ENCODE peak calls at places on chromosomes 11 and 22, in nine cellular contexts. Q is fibroblast of pulmonary artery, M is cardiac muscle cell, X is breast epithelium, W is fibroblast of lung, L is coronary artery, N is bronchial epithelial cell, R is BE2C, G is GM12878. Z is an unnamed sample.
A peak's percentile ranks its signal among the peaks of the same experiment; 100 is the strongest.

GRCh38 chr11:102486584-102486983 is 34.0 kb upstream of the TMEM123 start:
- DNase-seq in Q (no peak), M (no peak), X (no peak), W (no peak), L (no peak), N (no peak), R (no peak), G (no peak), Z (no peak)

GRCh38 chr11:61695917-61696316 is 15.7 kb downstream of the DAGLA start:
- DNase-seq in Q (peak; percentile 61), M (no peak), X (peak; percentile 87), W (peak; percentile 78), L (peak; percentile 84), N (peak; percentile 88), R (peak; percentile 25), G (peak; percentile 27), Z (peak; percentile 14)

GRCh38 chr11:14179126-14179820 is 179.7 kb downstream of the RRAS2 start:
- DNase-seq in Q (peak; percentile 11), M (no peak), X (no peak), W (peak; percentile 8), L (no peak), N (no peak), R (no peak), G (no peak), Z (peak; percentile 1)

GRCh38 chr11:8794126-8794525 is 111.5 kb downstream of the RPL27A start:
- DNase-seq in Q (no peak), M (no peak), X (no peak), W (no peak), L (no peak), N (no peak), R (no peak), G (no peak), Z (no peak)

GRCh38 chr22:50268655-50269113 is 1.5 kb downstream of the MAPK11 start:
- DNase-seq in Q (peak; percentile 24), M (no peak), X (no peak), W (no peak), L (no peak), N (no peak), R (no peak), G (no peak), Z (no peak)

GRCh38 chr11:86983071-86983488 is 27.9 kb upstream of the FZD4 start:
- DNase-seq in Q (peak; percentile 15), M (no peak), X (no peak), W (no peak), L (no peak), N (peak; percentile 83), R (no peak), G (no peak), Z (no peak)

GRCh38 chr11:117232911-117233409 is 489 bp downstream of the RNF214 start:
- DNase-seq in Q (no peak), M (peak; percentile 38), X (no peak), W (no peak), L (peak; percentile 79), N (no peak), R (peak; percentile 31), G (no peak), Z (no peak)

GRCh38 chr22:41625577-41625976 is 4.5 kb downstream of the XRCC6 start:
- DNase-seq in Q (no peak), M (no peak), X (no peak), W (no peak), L (no peak), N (no peak), R (no peak), G (no peak), Z (no peak)

GRCh38 chr11:73478737-73479347 is 102.6 kb downstream of the RELT start:
- DNase-seq in Q (peak; percentile 47), M (peak; percentile 38), X (no peak), W (peak; percentile 26), L (no peak), N (peak; percentile 60), R (peak; percentile 34), G (no peak), Z (no peak)

GRCh38 chr11:37657645-37658044 is 1059.6 kb upstream of the RAG2 start:
- DNase-seq in Q (peak; percentile 77), M (no peak), X (no peak), W (peak; percentile 47), L (no peak), N (peak; percentile 49), R (no peak), G (no peak), Z (no peak)
- TF ChIP-seq CTCF in Q (peak; percentile 78), M (peak; percentile 42), X (peak; percentile 23), W (no peak), L (no peak), N (peak; percentile 42), R (peak; percentile 43), G (no peak), Z (peak; percentile 13)

GRCh38 chr11:83293436-83293732 is 7.2 kb upstream of the CCDC90B start:
- DNase-seq in Q (no peak), M (no peak), X (no peak), W (no peak), L (no peak), N (no peak), R (no peak), G (no peak), Z (no peak)
- H3K4me3 ChIP-seq in Q (no peak overlapping the region), M (no peak overlapping the region), X (no peak overlapping the region), W (no peak overlapping the region), L (no peak overlapping the region), N (no peak overlapping the region), R (no peak overlapping the region), G (no peak overlapping the region), Z (no peak overlapping the region)

DNA sequence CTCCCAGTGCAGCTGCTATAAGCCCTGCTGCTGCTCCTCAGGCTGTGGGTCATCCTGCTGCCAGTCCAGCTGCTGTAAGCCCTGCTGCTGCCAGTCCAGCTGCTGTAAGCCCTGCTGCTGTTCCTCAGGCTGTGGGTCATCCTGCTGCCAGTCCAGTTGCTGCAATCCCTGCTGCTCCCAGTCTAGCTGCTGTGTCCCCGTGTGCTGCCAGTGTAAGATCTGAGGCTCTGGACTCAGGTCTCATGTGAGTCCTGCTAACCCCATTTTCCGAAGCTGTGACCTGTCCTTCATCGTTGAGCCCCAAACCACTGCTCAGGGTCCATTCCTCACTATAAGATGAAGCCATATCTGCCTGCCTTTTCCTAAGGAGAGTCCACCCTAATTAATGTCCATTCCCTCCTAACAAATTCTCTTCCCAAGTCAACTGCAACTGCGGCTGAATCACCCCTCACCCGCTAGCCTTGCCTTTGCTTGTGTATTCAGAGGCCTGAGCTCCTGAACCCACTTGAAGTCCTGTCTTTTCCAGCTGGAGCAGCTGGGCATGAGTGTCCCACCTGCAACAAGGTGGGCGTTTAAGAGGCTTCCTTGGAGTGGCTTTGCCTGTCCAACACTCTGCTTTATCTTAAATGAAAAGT is 626 bp downstream of the KRTAP5-7 start:
- DNase-seq in Q (no peak), M (no peak), X (no peak), W (no peak), L (no peak), N (no peak), R (no peak), G (no peak), Z (no peak)
- TF ChIP-seq CTCF in Q (no peak), M (no peak), X (no peak), W (no peak), L (no peak), N (no peak), R (no peak), G (no peak), Z (no peak)

DNA sequence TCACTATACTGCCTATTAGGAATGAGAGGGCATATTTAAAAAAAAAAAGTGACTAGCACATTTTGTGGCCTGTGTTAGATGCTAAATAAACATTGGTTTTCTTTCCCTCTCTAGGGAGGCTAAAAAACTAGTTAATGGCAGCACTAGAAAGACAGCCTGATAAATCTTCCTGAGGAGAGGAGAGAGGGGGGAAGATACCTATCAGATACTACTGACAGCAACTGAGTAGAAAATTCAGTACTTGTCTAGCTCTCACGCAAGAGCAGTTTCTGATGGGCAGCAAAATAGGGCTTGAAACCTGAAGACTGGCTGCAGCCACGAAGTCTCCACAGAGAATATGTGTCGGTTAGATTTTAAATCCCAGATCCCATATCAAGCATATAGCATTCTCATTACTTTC is 388.2 kb downstream of the KCNA4 start:
- DNase-seq in Q (no peak), M (no peak), X (no peak), W (no peak), L (no peak), N (no peak), R (no peak), G (no peak), Z (no peak)
- H3K4me3 ChIP-seq in Q (no peak overlapping the region), M (no peak overlapping the region), X (no peak overlapping the region), W (no peak overlapping the region), L (no peak overlapping the region), N (no peak overlapping the region), R (no peak overlapping the region), G (no peak overlapping the region), Z (no peak overlapping the region)

DNA sequence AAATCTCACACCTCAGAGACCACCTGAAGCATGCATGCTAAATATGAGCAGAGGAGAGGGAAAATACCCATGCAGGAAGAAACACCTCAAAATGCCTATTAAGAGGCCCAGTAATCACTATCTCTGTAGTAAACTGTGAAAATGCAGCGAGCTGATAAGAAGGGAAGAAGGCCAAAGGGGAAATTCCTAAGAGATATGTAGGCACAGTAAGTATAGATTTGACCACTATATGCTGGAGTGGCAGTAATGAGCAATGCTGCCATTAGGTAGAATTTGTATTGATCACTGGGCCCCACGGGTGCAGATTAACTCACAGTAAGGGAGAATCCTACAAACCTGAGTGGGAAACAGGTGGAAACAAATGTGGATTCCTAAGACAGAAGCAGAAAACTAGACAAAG is 1813.1 kb upstream of the RAG2 start:
- DNase-seq in Q (no peak), M (no peak), X (no peak), W (no peak), L (no peak), N (no peak), R (no peak), G (no peak), Z (no peak)
- TF ChIP-seq CTCF in Q (peak; percentile 10), M (no peak), X (no peak), W (no peak), L (no peak), N (no peak), R (peak; percentile 37), G (no peak), Z (no peak)

DNA sequence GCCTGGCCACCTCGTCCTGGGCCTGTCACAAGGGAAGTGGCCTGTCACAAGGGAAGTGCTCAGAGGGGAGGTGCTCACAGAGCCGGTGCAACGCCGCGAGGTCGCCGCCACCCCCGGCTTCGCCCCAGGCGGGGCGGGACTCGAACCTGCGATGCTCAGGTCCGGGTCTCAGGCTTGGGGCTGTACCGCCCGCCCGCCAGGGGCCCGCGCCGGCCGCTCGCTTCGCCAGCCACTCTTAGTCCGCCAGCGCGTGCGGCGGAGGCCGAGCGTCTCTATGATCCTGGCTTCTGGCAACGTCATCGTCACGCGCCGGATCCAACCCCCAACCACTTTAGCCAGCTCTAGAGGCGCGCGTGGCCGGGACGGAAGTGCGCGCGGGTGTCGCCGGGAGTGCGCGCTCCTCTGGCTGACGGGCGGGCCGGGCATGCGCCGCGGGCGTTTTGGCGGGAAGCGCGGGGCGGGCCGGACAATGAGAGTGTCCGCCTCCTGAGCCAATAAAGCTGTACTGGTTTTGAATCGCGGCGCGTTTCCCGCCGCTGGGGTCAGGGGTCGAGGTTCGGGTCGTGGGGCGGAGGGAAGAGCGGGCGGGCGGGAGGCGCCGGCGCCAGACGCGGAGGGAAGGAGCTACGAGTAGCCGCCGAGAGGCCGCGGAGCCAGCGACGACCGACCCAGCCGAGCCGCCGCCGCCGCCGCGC is at the start of gene TRMT2A:
- DNase-seq in Q (peak; percentile 99), M (peak; percentile 99), X (peak; percentile 97), W (peak; percentile 98), L (peak; percentile 98), N (peak; percentile 87), R (peak; percentile 98), G (peak; percentile 86), Z (peak; percentile 87)
- H3K4me3 ChIP-seq in Q (peak within 1 kb of the TSS; percentile 95), M (peak within 1 kb of the TSS; percentile 85), X (peak within 1 kb of the TSS; percentile 85), W (peak within 1 kb of the TSS; percentile 95), L (peak within 1 kb of the TSS; percentile 90), N (peak within 1 kb of the TSS; percentile 97), R (peak within 1 kb of the TSS; percentile 95), G (peak within 1 kb of the TSS; percentile 83), Z (peak within 1 kb of the TSS; percentile 84)

GRCh38 chr11:16403851-16404250 is 47.5 kb upstream of the SOX6 start:
- DNase-seq in Q (no peak), M (no peak), X (no peak), W (no peak), L (no peak), N (no peak), R (no peak), G (no peak), Z (no peak)
- TF ChIP-seq CTCF in Q (no peak), M (no peak), X (no peak), W (no peak), L (no peak), N (no peak), R (no peak), G (no peak), Z (no peak)